ENCODE peak calls at places on chromosomes 1 and 21, in six cellular contexts. R is GM23338, M is OCI-LY7, T is PC-3, S is neural progenitor cell, W is SK-N-SH. I is an unnamed sample.

GRCh38 chr1:19311503-19311930 is 427 bp downstream of the AKR7A2 start:
- DNase-seq in M (no peak), T (no peak), W (no peak), R (no peak), S (no peak), I (no peak)

GRCh38 chr1:27192039-27192529 is 37.2 kb upstream of the SLC9A1 start:
- DNase-seq in W (no peak), M (no peak), S (no peak), R (no peak), T (peak; percentile 90), I (peak; percentile 47)

GRCh38 chr1:225450491-225451191 is 22.8 kb upstream of the LBR start:
- DNase-seq in W (no peak), R (no peak), T (peak; percentile 57), M (no peak), S (no peak), I (no peak)

GRCh38 chr1:157429841-157430240 is 122.5 kb downstream of the FCRL5 start:
- DNase-seq in T (no peak), S (no peak), R (no peak), W (no peak), M (no peak), I (peak; percentile 52)

GRCh38 chr1:36533897-36534296 is 51.2 kb upstream of the CSF3R start:
- DNase-seq in M (no peak), T (no peak), R (no peak), W (no peak), S (no peak), I (no peak)

GRCh38 chr1:23393706-23394105 is 24.1 kb upstream of the ZNF436 start:
- DNase-seq in S (no peak), M (no peak), T (peak; percentile 4), W (no peak), R (no peak), I (peak; percentile 68)

GRCh38 chr21:44926364-44927101 is 5.8 kb upstream of the ITGB2 start:
- DNase-seq in M (no peak), R (no peak), T (peak; percentile 21), S (no peak), W (no peak), I (peak; percentile 95)

GRCh38 chr1:119582801-119583200 is 65.3 kb downstream of the ZNF697 start:
- DNase-seq in W (peak; percentile 19), M (peak; percentile 32), S (peak; percentile 69), T (peak; percentile 82), R (peak; percentile 92), I (peak; percentile 79)

GRCh38 chr1:66244429-66244828 is 289.5 kb upstream of the SGIP1 start:
- DNase-seq in R (no peak), S (no peak), T (no peak), W (peak; percentile 31), M (no peak), I (peak; percentile 58)

GRCh38 chr1:99548924-99549605 is 96.8 kb upstream of the PALMD start:
- DNase-seq in W (peak; percentile 7), R (no peak), M (no peak), S (no peak), T (no peak), I (no peak)

GRCh38 chr1:228212415-228212965 is 4.6 kb downstream of the OBSCN start:
- DNase-seq in R (peak; percentile 61), T (no peak), S (peak; percentile 51), M (no peak), W (no peak), I (no peak)

GRCh38 chr1:209879539-209879938 is 51.8 kb downstream of the UTP25 start:
- DNase-seq in R (no peak), S (no peak), M (no peak), T (peak; percentile 93), W (peak; percentile 58), I (peak; percentile 78)

GRCh38 chr1:234342749-234343148 is 30.5 kb upstream of the COA6 start:
- DNase-seq in R (no peak), M (no peak), S (no peak), T (no peak), W (no peak), I (no peak)

GRCh38 chr1:2314297-2314802 is 77.0 kb downstream of the MORN1 start:
- DNase-seq in R (peak; percentile 94), M (no peak), W (peak; percentile 93), T (peak; percentile 59), S (peak; percentile 93), I (peak; percentile 72)
- TF ChIP-seq EZH2phosphoT487 in R (no peak), M (no peak), W (no peak), T (no peak), S (no peak), I (no peak)

DNA sequence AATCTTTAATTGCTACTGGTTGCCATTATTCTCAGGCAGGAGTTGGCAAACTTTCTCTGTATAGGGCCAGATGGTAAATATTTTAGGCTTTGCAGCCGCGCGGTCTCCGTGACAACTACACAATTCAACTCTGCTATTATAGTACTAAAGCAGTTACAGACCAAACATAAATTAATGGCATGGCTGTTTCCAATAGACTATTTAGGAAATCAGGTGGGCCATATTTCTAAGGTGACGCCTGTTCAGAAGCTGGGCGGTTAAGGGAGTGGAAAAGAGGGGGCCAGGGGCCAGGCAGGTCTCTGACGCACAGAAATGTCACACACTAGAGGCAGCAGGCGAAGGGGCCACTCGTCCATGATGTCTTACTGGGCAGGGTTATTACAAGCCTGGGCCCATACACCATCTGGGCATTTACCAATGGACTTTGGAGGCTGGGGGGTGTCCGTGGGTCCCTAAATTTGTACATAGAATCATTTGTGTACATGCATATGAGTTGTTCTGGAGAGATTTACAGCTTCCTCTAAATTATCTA is 80.1 kb downstream of the STUM start:
- DNase-seq in W (no peak), R (no peak), S (no peak), T (no peak), M (no peak), I (no peak)
- TF ChIP-seq EZH2phosphoT487 in W (no peak), R (no peak), S (no peak), T (no peak), M (no peak), I (no peak)

GRCh38 chr1:53341521-53341895 is 13.6 kb upstream of the LRP8 start:
- DNase-seq in R (no peak), W (no peak), T (no peak), S (no peak), M (no peak), I (no peak)
- TF ChIP-seq EZH2phosphoT487 in R (no peak), W (no peak), T (no peak), S (no peak), M (no peak), I (no peak)

GRCh38 chr1:25797939-25798338 is 2.1 kb upstream of the SELENON start:
- DNase-seq in T (peak; percentile 50), M (peak; percentile 43), R (peak; percentile 83), W (peak; percentile 48), S (peak; percentile 76), I (peak; percentile 64)
- TF ChIP-seq EZH2phosphoT487 in T (no peak), M (no peak), R (no peak), W (no peak), S (no peak), I (no peak)

DNA sequence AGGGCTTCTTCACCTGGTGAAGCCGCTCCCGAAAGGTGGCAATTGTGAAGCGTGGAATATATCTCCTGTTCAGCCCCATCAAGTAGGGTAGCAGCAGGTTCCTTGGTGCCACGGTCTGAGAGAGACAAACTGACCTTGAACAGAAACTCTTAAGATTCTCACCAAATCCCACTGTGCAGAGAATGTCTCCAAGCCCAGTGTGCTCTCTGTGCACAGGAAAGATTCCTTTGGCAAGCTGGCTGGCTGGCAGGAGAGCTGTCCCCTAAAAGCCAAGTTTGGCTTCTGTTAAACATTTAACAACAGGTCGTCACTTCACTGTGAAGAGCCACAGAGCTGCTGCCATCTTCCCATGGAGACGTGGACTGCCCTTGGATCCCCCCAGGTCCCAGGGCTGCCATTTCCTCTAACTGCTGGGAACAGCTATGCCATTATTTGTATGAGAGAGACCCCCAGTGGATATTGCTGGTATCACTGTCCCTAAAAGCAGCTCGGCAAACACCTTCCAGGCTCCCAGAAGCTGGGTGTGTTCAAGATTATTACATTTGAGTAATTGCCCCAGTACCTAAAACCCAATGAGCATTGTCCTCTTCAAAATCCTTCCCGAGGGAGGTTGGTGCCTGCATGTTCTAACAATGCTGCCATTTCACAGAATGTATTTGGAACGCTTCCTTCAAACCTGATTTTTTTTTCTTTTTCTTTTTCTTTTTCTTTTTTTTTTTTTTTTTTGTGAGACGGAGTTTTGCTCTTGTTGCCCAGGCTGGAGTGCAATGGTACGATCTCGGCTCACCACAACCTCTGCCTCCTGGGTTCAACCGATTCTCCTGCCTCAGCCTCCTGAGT is 71.8 kb downstream of the CD58 start:
- DNase-seq in S (peak; percentile 84), W (peak; percentile 88), R (peak; percentile 89), M (peak; percentile 72), T (peak; percentile 78), I (peak; percentile 78)
- TF ChIP-seq EZH2phosphoT487 in S (no peak), W (no peak), R (no peak), M (no peak), T (no peak), I (no peak)

GRCh38 chr21:42473495-42474042 is 22.5 kb downstream of the RSPH1 start:
- DNase-seq in W (no peak), M (no peak), S (no peak), R (no peak), T (no peak), I (no peak)
- TF ChIP-seq EZH2phosphoT487 in W (no peak), M (no peak), S (no peak), R (no peak), T (no peak), I (no peak)

GRCh38 chr1:17903386-17903785 is 148.3 kb downstream of the ACTL8 start:
- DNase-seq in W (no peak), R (no peak), T (no peak), S (no peak), M (no peak), I (no peak)
- TF ChIP-seq EZH2phosphoT487 in W (no peak), R (no peak), T (no peak), S (no peak), M (no peak), I (no peak)

I was measured in GM23248.